ENCODE peak calls at places on chromosomes 11 and 22, in nine cellular contexts. P is mammary epithelial cell; C is substantia nigra; O is CD4-positive, CD25-positive, alpha-beta regulatory T cell; W is NCI-H460; N is anterior cingulate cortex; B is kidney epithelial cell; T is mucosa of gallbladder; J is endothelial cell of umbilical vein. S is an unnamed sample.

GRCh38 chr11:66291706-66292542 is at the start of gene TMEM151A:
- DNase-seq in P (no peak), O (no peak), J (no peak), N (no peak), C (peak), B (no peak), W (no peak), T (no peak), S (no peak)

GRCh38 chr11:101436511-101437142 is 147.2 kb downstream of the TRPC6 start:
- DNase-seq in P (peak), C (no peak), T (no peak), W (no peak), N (no peak), O (no peak), J (peak), B (no peak), S (no peak)

GRCh38 chr11:121754603-121755002 is 301.8 kb upstream of the SORL1-AS1 start:
- DNase-seq in C (no peak), N (no peak), O (no peak), B (no peak), J (no peak), P (no peak), T (no peak), W (no peak), S (no peak)

GRCh38 chr22:45163417-45164216 is at the start of gene NUP50:
- DNase-seq in J (peak), W (peak), C (peak), T (peak), P (peak), O (peak), N (peak), B (peak), S (peak)

GRCh38 chr22:25497269-25497668 is 67.2 kb upstream of the GRK3 start:
- DNase-seq in T (no peak), C (no peak), J (peak), O (no peak), N (no peak), B (no peak), W (no peak), P (peak), S (no peak)

GRCh38 chr11:70399681-70400112 is 1.4 kb downstream of the CTTN start:
- DNase-seq in W (peak), O (no peak), J (peak), T (peak), C (no peak), N (peak), P (peak), B (peak), S (no peak)

GRCh38 chr11:46338636-46338987 is 8.7 kb upstream of the DGKZ start:
- DNase-seq in P (no peak), W (no peak), N (no peak), B (no peak), J (no peak), C (no peak), T (no peak), O (no peak), S (no peak)

GRCh38 chr11:2690596-2691354 is 9.0 kb downstream of the KCNQ1OT1 start:
- DNase-seq in J (no peak), T (no peak), N (no peak), B (no peak), O (no peak), P (no peak), W (no peak), C (no peak), S (no peak)

GRCh38 chr11:12800032-12800671 is 125.9 kb downstream of the TEAD1 start:
- DNase-seq in W (no peak), T (peak), O (no peak), N (peak), J (peak), C (no peak), P (peak), B (peak), S (no peak)

GRCh38 chr11:129992161-129992944 is 10.3 kb downstream of the PRDM10 start:
- DNase-seq in J (peak), O (peak), T (peak), B (no peak), N (no peak), W (no peak), C (no peak), P (peak), S (peak)